ENCODE peak calls at places on chromosomes 7 and 10, in four cellular contexts. One of them, this sample, is unnamed. For H3K9me3 and H3K27me3, the result is how much of the 10 kb centered on the place peaks cover.

GRCh38 chr10:126080303-126080825 is 184.0 kb downstream of the FANK1 start:
- DNase-seq in adrenal gland: no peak
- DNase-seq in Peyer's patch: no peak
- DNase-seq in heart right ventricle: no peak
- DNase-seq in this sample: no peak

GRCh38 chr10:11035318-11035920 is 17.7 kb downstream of the CELF2 start:
- DNase-seq in Peyer's patch: no peak
- DNase-seq in adrenal gland: no peak
- DNase-seq in heart right ventricle: peak
- DNase-seq in this sample: peak

GRCh38 chr7:22361795-22362194 is 4.8 kb upstream of the RAPGEF5 start:
- DNase-seq in heart right ventricle: no peak
- DNase-seq in adrenal gland: peak
- DNase-seq in Peyer's patch: no peak
- DNase-seq in this sample: peak

GRCh38 chr10:112395809-112396530 is 22.1 kb downstream of the ACSL5 start:
- DNase-seq in adrenal gland: no peak
- DNase-seq in Peyer's patch: no peak
- DNase-seq in heart right ventricle: no peak
- DNase-seq in this sample: no peak

GRCh38 chr7:155358066-155358947 is 60.6 kb downstream of the INSIG1 start:
- DNase-seq in adrenal gland: no peak
- DNase-seq in Peyer's patch: no peak
- DNase-seq in heart right ventricle: no peak
- DNase-seq in this sample: no peak

GRCh38 chr10:122140941-122141623 is 130.0 kb upstream of the BTBD16 start:
- DNase-seq in Peyer's patch: no peak
- DNase-seq in adrenal gland: peak
- DNase-seq in heart right ventricle: peak
- DNase-seq in this sample: peak

GRCh38 chr10:119651514-119652327 is 541 bp downstream of the BAG3 start:
- DNase-seq in heart right ventricle: peak
- DNase-seq in Peyer's patch: peak
- DNase-seq in adrenal gland: no peak
- DNase-seq in this sample: no peak

GRCh38 chr7:28017372-28017771 is 163.2 kb downstream of the JAZF1 start:
- DNase-seq in adrenal gland: no peak
- DNase-seq in Peyer's patch: no peak
- DNase-seq in heart right ventricle: no peak
- DNase-seq in this sample: no peak

GRCh38 chr7:15326044-15326644 is 235.7 kb downstream of the AGMO start:
- DNase-seq in Peyer's patch: no peak
- DNase-seq in adrenal gland: no peak
- DNase-seq in heart right ventricle: no peak
- DNase-seq in this sample: no peak

GRCh38 chr7:48875300-48875916 is 48.9 kb upstream of the CDC14C start:
- DNase-seq in adrenal gland: peak
- DNase-seq in heart right ventricle: peak
- DNase-seq in Peyer's patch: no peak
- DNase-seq in this sample: peak

GRCh38 chr7:1410992-1411391 is 48.3 kb downstream of the MICALL2 start:
- DNase-seq in adrenal gland: no peak
- DNase-seq in Peyer's patch: no peak
- DNase-seq in heart right ventricle: no peak
- DNase-seq in this sample: no peak

GRCh38 chr10:30430544-30431298 is 3.3 kb upstream of the MAP3K8 start:
- DNase-seq in Peyer's patch: no peak
- DNase-seq in adrenal gland: no peak
- DNase-seq in heart right ventricle: no peak
- DNase-seq in this sample: no peak

GRCh38 chr7:108415821-108416536 is 40.3 kb downstream of the NRCAM start:
- DNase-seq in heart right ventricle: no peak
- DNase-seq in adrenal gland: peak
- DNase-seq in Peyer's patch: peak
- DNase-seq in this sample: no peak

GRCh38 chr10:48658243-48658888 is 26.3 kb upstream of the WDFY4 start:
- DNase-seq in Peyer's patch: peak
- DNase-seq in adrenal gland: peak
- DNase-seq in heart right ventricle: peak
- DNase-seq in this sample: peak

GRCh38 chr10:48655426-48656240 is 29.0 kb upstream of the WDFY4 start:
- DNase-seq in Peyer's patch: no peak
- DNase-seq in heart right ventricle: peak
- DNase-seq in adrenal gland: peak
- DNase-seq in this sample: peak

GRCh38 chr10:48656241-48656921 is 28.3 kb upstream of the WDFY4 start:
- DNase-seq in Peyer's patch: peak
- DNase-seq in adrenal gland: peak
- DNase-seq in heart right ventricle: peak
- DNase-seq in this sample: peak

GRCh38 chr10:48658889-48659269 is 25.8 kb upstream of the WDFY4 start:
- DNase-seq in adrenal gland: no peak
- DNase-seq in Peyer's patch: no peak
- DNase-seq in heart right ventricle: no peak
- DNase-seq in this sample: no peak

GRCh38 chr10:48656928-48657327 is 27.7 kb upstream of the WDFY4 start:
- DNase-seq in adrenal gland: no peak
- DNase-seq in Peyer's patch: no peak
- DNase-seq in heart right ventricle: no peak
- DNase-seq in this sample: no peak
- H3K4me3 ChIP-seq in adrenal gland: no peak
- H3K4me3 ChIP-seq in Peyer's patch: peak
- H3K4me3 ChIP-seq in heart right ventricle: no peak
- H3K4me3 ChIP-seq in this sample: no peak

GRCh38 chr10:133466683-133467275 is 13.0 kb downstream of the SCART1 start:
- DNase-seq in adrenal gland: no peak
- DNase-seq in Peyer's patch: no peak
- DNase-seq in heart right ventricle: no peak
- DNase-seq in this sample: no peak

GRCh38 chr10:133467286-133467911 is 13.7 kb downstream of the SCART1 start:
- DNase-seq in heart right ventricle: no peak
- DNase-seq in adrenal gland: no peak
- DNase-seq in Peyer's patch: no peak
- DNase-seq in this sample: no peak

GRCh38 chr10:133464582-133465031 is 10.9 kb downstream of the SCART1 start:
- DNase-seq in adrenal gland: peak
- DNase-seq in heart right ventricle: no peak
- DNase-seq in Peyer's patch: peak
- DNase-seq in this sample: no peak

GRCh38 chr10:133465950-133466474 is 12.3 kb downstream of the SCART1 start:
- DNase-seq in adrenal gland: no peak
- DNase-seq in heart right ventricle: no peak
- DNase-seq in Peyer's patch: no peak
- DNase-seq in this sample: no peak

GRCh38 chr10:133465191-133465949 is 11.6 kb downstream of the SCART1 start:
- DNase-seq in adrenal gland: no peak
- DNase-seq in heart right ventricle: no peak
- DNase-seq in Peyer's patch: peak
- DNase-seq in this sample: no peak
- H3K9me3 ChIP-seq in adrenal gland: under half
- H3K9me3 ChIP-seq in heart right ventricle: under half
- H3K9me3 ChIP-seq in Peyer's patch: under half
- H3K9me3 ChIP-seq in this sample: under half

GRCh38 chr7:99990417-99990816 is 14.6 kb upstream of the AZGP1 start:
- DNase-seq in adrenal gland: no peak
- DNase-seq in Peyer's patch: no peak
- DNase-seq in heart right ventricle: no peak
- DNase-seq in this sample: no peak

GRCh38 chr7:99987846-99988245 is 12.0 kb upstream of the AZGP1 start:
- DNase-seq in heart right ventricle: no peak
- DNase-seq in adrenal gland: no peak
- DNase-seq in Peyer's patch: no peak
- DNase-seq in this sample: no peak

GRCh38 chr7:99984593-99984992 is 8.8 kb upstream of the AZGP1 start:
- DNase-seq in Peyer's patch: no peak
- DNase-seq in heart right ventricle: no peak
- DNase-seq in adrenal gland: no peak
- DNase-seq in this sample: no peak
- H3K27me3 ChIP-seq in Peyer's patch: under half
- H3K27me3 ChIP-seq in heart right ventricle: under half
- H3K27me3 ChIP-seq in adrenal gland: under half
- H3K27me3 ChIP-seq in this sample: under half

GRCh38 chr10:52939894-52940293 is 167.3 kb upstream of the MBL2 start:
- DNase-seq in Peyer's patch: no peak
- DNase-seq in adrenal gland: no peak
- DNase-seq in heart right ventricle: no peak
- DNase-seq in this sample: no peak
- H3K4me3 ChIP-seq in Peyer's patch: no peak
- H3K4me3 ChIP-seq in adrenal gland: no peak
- H3K4me3 ChIP-seq in heart right ventricle: no peak
- H3K4me3 ChIP-seq in this sample: no peak

GRCh38 chr7:158357106-158357897 is 230.3 kb downstream of the PTPRN2 start:
- DNase-seq in adrenal gland: peak
- DNase-seq in heart right ventricle: no peak
- DNase-seq in Peyer's patch: no peak
- DNase-seq in this sample: no peak
- H3K9me3 ChIP-seq in adrenal gland: under half
- H3K9me3 ChIP-seq in heart right ventricle: under half
- H3K9me3 ChIP-seq in Peyer's patch: under half
- H3K9me3 ChIP-seq in this sample: under half

GRCh38 chr10:23196201-23196600 is 4.1 kb downstream of the PTF1A start:
- DNase-seq in adrenal gland: no peak
- DNase-seq in heart right ventricle: no peak
- DNase-seq in Peyer's patch: no peak
- DNase-seq in this sample: no peak
- H3K27me3 ChIP-seq in adrenal gland: half or more
- H3K27me3 ChIP-seq in heart right ventricle: half or more
- H3K27me3 ChIP-seq in Peyer's patch: under half
- H3K27me3 ChIP-seq in this sample: half or more

DNA sequence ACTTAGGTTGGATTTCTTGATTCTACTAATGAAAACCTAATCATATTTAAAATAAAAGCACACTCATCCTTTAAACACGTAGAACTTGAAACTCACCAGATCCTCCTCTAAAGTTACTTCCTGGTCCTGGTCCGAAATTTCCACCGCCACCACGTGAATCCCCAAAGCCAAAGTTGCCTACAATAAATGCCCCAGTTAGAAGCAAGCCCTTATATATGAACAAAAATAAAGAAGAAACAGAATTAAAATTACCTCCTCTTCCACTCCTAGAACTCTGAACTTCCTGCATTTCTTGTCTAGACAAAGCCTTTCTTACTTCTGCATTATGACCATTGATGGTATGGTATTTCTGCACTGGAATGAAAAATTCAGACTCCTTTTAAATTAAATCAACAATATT is 4.2 kb downstream of the HNRNPA2B1 start:
- DNase-seq in heart right ventricle: no peak
- DNase-seq in adrenal gland: no peak
- DNase-seq in Peyer's patch: no peak
- DNase-seq in this sample: no peak
- H3K4me3 ChIP-seq in heart right ventricle: no peak
- H3K4me3 ChIP-seq in adrenal gland: no peak
- H3K4me3 ChIP-seq in Peyer's patch: peak
- H3K4me3 ChIP-seq in this sample: peak